ENCODE peak calls at places on chromosomes 4 and X, in seven cellular contexts. One of them, this sample, is unnamed.

GRCh38 chr4:663438-664428 is 10.3 kb downstream of the ATP5ME start:
- DNase-seq in CD4-positive, alpha-beta T cell: peak
- DNase-seq in PC-9: no peak
- DNase-seq in astrocyte: no peak
- DNase-seq in neural progenitor cell: peak
- DNase-seq in breast epithelium: peak
- DNase-seq in brain microvascular endothelial cell: no peak
- DNase-seq in this sample: no peak

GRCh38 chr4:110139815-110140214 is 58.6 kb downstream of the ELOVL6 start:
- DNase-seq in CD4-positive, alpha-beta T cell: no peak
- DNase-seq in PC-9: no peak
- DNase-seq in astrocyte: no peak
- DNase-seq in neural progenitor cell: peak
- DNase-seq in breast epithelium: no peak
- DNase-seq in brain microvascular endothelial cell: no peak
- DNase-seq in this sample: no peak

GRCh38 chrX:54494970-54495813 is 842 bp downstream of the FGD1 start:
- DNase-seq in CD4-positive, alpha-beta T cell: no peak
- DNase-seq in PC-9: no peak
- DNase-seq in astrocyte: no peak
- DNase-seq in neural progenitor cell: peak
- DNase-seq in breast epithelium: no peak
- DNase-seq in brain microvascular endothelial cell: no peak
- DNase-seq in this sample: no peak

GRCh38 chr4:24471623-24472510 is 112.5 kb downstream of the DHX15 start:
- DNase-seq in CD4-positive, alpha-beta T cell: no peak
- DNase-seq in PC-9: no peak
- DNase-seq in astrocyte: peak
- DNase-seq in neural progenitor cell: peak
- DNase-seq in breast epithelium: no peak
- DNase-seq in brain microvascular endothelial cell: no peak
- DNase-seq in this sample: no peak

GRCh38 chrX:131831185-131831520 is 191.9 kb upstream of the STK26 start:
- DNase-seq in CD4-positive, alpha-beta T cell: no peak
- DNase-seq in PC-9: peak
- DNase-seq in astrocyte: no peak
- DNase-seq in neural progenitor cell: no peak
- DNase-seq in breast epithelium: no peak
- DNase-seq in brain microvascular endothelial cell: peak
- DNase-seq in this sample: no peak

GRCh38 chr4:80309301-80310004 is 26.1 kb upstream of the CFAP299 start:
- DNase-seq in CD4-positive, alpha-beta T cell: no peak
- DNase-seq in PC-9: no peak
- DNase-seq in astrocyte: peak
- DNase-seq in neural progenitor cell: no peak
- DNase-seq in breast epithelium: no peak
- DNase-seq in brain microvascular endothelial cell: peak
- DNase-seq in this sample: peak

GRCh38 chr4:41268024-41268423 is 11.3 kb downstream of the UCHL1 start:
- DNase-seq in CD4-positive, alpha-beta T cell: no peak
- DNase-seq in PC-9: no peak
- DNase-seq in astrocyte: no peak
- DNase-seq in neural progenitor cell: no peak
- DNase-seq in breast epithelium: no peak
- DNase-seq in brain microvascular endothelial cell: no peak
- DNase-seq in this sample: no peak

GRCh38 chrX:114472788-114473187 is 111.1 kb upstream of the HTR2C start:
- DNase-seq in CD4-positive, alpha-beta T cell: no peak
- DNase-seq in PC-9: no peak
- DNase-seq in astrocyte: no peak
- DNase-seq in neural progenitor cell: no peak
- DNase-seq in breast epithelium: no peak
- DNase-seq in brain microvascular endothelial cell: no peak
- DNase-seq in this sample: no peak

GRCh38 chr4:151806511-151806927 is 45.7 kb upstream of the GATB start:
- DNase-seq in CD4-positive, alpha-beta T cell: no peak
- DNase-seq in PC-9: no peak
- DNase-seq in astrocyte: peak
- DNase-seq in neural progenitor cell: no peak
- DNase-seq in breast epithelium: no peak
- DNase-seq in brain microvascular endothelial cell: peak
- DNase-seq in this sample: peak

GRCh38 chr4:84596826-84597225 is 13.9 kb downstream of the CDS1 start:
- DNase-seq in CD4-positive, alpha-beta T cell: no peak
- DNase-seq in PC-9: no peak
- DNase-seq in astrocyte: no peak
- DNase-seq in neural progenitor cell: no peak
- DNase-seq in breast epithelium: no peak
- DNase-seq in brain microvascular endothelial cell: no peak
- DNase-seq in this sample: no peak

GRCh38 chrX:104419211-104419610 is 146.8 kb upstream of the IL1RAPL2 start:
- DNase-seq in CD4-positive, alpha-beta T cell: no peak
- DNase-seq in PC-9: peak
- DNase-seq in astrocyte: peak
- DNase-seq in neural progenitor cell: no peak
- DNase-seq in breast epithelium: peak
- DNase-seq in brain microvascular endothelial cell: no peak
- DNase-seq in this sample: no peak

GRCh38 chr4:176002007-176002623 is 63.5 kb upstream of the WDR17 start:
- DNase-seq in CD4-positive, alpha-beta T cell: no peak
- DNase-seq in PC-9: peak
- DNase-seq in astrocyte: peak
- DNase-seq in neural progenitor cell: peak
- DNase-seq in breast epithelium: no peak
- DNase-seq in brain microvascular endothelial cell: no peak
- DNase-seq in this sample: no peak

GRCh38 chrX:107823456-107823855 is 2.2 kb upstream of the MID2 start:
- DNase-seq in CD4-positive, alpha-beta T cell: no peak
- DNase-seq in PC-9: no peak
- DNase-seq in astrocyte: peak
- DNase-seq in neural progenitor cell: no peak
- DNase-seq in breast epithelium: no peak
- DNase-seq in brain microvascular endothelial cell: peak
- DNase-seq in this sample: peak

GRCh38 chr4:114598191-114599121 is at the start of gene UGT8:
- DNase-seq in CD4-positive, alpha-beta T cell: no peak
- DNase-seq in PC-9: no peak
- DNase-seq in astrocyte: peak
- DNase-seq in neural progenitor cell: peak
- DNase-seq in breast epithelium: no peak
- DNase-seq in brain microvascular endothelial cell: no peak
- DNase-seq in this sample: no peak

GRCh38 chr4:140743194-140743931 is 12.8 kb downstream of the TBC1D9 start:
- DNase-seq in CD4-positive, alpha-beta T cell: no peak
- DNase-seq in PC-9: no peak
- DNase-seq in astrocyte: peak
- DNase-seq in neural progenitor cell: peak
- DNase-seq in breast epithelium: no peak
- DNase-seq in brain microvascular endothelial cell: no peak
- DNase-seq in this sample: no peak

GRCh38 chrX:154444001-154444754 is at the start of gene FAM50A:
- DNase-seq in CD4-positive, alpha-beta T cell: peak
- DNase-seq in PC-9: no peak
- DNase-seq in astrocyte: peak
- DNase-seq in neural progenitor cell: peak
- DNase-seq in breast epithelium: peak
- DNase-seq in brain microvascular endothelial cell: peak
- DNase-seq in this sample: no peak

GRCh38 chr4:54439831-54440243 is 210.7 kb downstream of the PDGFRA start:
- DNase-seq in CD4-positive, alpha-beta T cell: no peak
- DNase-seq in PC-9: no peak
- DNase-seq in astrocyte: peak
- DNase-seq in neural progenitor cell: peak
- DNase-seq in breast epithelium: no peak
- DNase-seq in brain microvascular endothelial cell: peak
- DNase-seq in this sample: no peak

GRCh38 chrX:101206471-101206870 is 13.1 kb upstream of the DRP2 start:
- DNase-seq in CD4-positive, alpha-beta T cell: no peak
- DNase-seq in PC-9: no peak
- DNase-seq in astrocyte: no peak
- DNase-seq in neural progenitor cell: peak
- DNase-seq in breast epithelium: no peak
- DNase-seq in brain microvascular endothelial cell: peak
- DNase-seq in this sample: no peak

GRCh38 chr4:164802301-164802700 is 48.4 kb downstream of the SMIM31 start:
- DNase-seq in CD4-positive, alpha-beta T cell: no peak
- DNase-seq in PC-9: no peak
- DNase-seq in astrocyte: no peak
- DNase-seq in neural progenitor cell: no peak
- DNase-seq in breast epithelium: no peak
- DNase-seq in brain microvascular endothelial cell: no peak
- DNase-seq in this sample: no peak

GRCh38 chr4:1862055-1862911 is 6.3 kb upstream of the LETM1 start:
- DNase-seq in CD4-positive, alpha-beta T cell: no peak
- DNase-seq in PC-9: no peak
- DNase-seq in astrocyte: no peak
- DNase-seq in neural progenitor cell: no peak
- DNase-seq in breast epithelium: no peak
- DNase-seq in brain microvascular endothelial cell: no peak
- DNase-seq in this sample: no peak

GRCh38 chrX:103254171-103254824 is 657 bp downstream of the TCEAL8 start:
- DNase-seq in CD4-positive, alpha-beta T cell: peak
- DNase-seq in PC-9: no peak
- DNase-seq in astrocyte: peak
- DNase-seq in neural progenitor cell: peak
- DNase-seq in breast epithelium: no peak
- DNase-seq in brain microvascular endothelial cell: peak
- DNase-seq in this sample: no peak

GRCh38 chrX:38379088-38379487 is 26.7 kb downstream of the OTC start:
- DNase-seq in CD4-positive, alpha-beta T cell: no peak
- DNase-seq in PC-9: no peak
- DNase-seq in astrocyte: no peak
- DNase-seq in neural progenitor cell: no peak
- DNase-seq in breast epithelium: no peak
- DNase-seq in brain microvascular endothelial cell: no peak
- DNase-seq in this sample: no peak

GRCh38 chr4:122798101-122798500 is 28.5 kb upstream of the FGF2 start:
- DNase-seq in CD4-positive, alpha-beta T cell: no peak
- DNase-seq in PC-9: no peak
- DNase-seq in astrocyte: peak
- DNase-seq in neural progenitor cell: peak
- DNase-seq in breast epithelium: no peak
- DNase-seq in brain microvascular endothelial cell: peak
- DNase-seq in this sample: peak

GRCh38 chr4:121675715-121676114 is 21.1 kb downstream of the ANXA5 start:
- DNase-seq in CD4-positive, alpha-beta T cell: no peak
- DNase-seq in PC-9: no peak
- DNase-seq in astrocyte: no peak
- DNase-seq in neural progenitor cell: no peak
- DNase-seq in breast epithelium: no peak
- DNase-seq in brain microvascular endothelial cell: peak
- DNase-seq in this sample: no peak
- TF ChIP-seq CTCF in CD4-positive, alpha-beta T cell: no peak
- TF ChIP-seq CTCF in PC-9: no peak
- TF ChIP-seq CTCF in astrocyte: peak
- TF ChIP-seq CTCF in neural progenitor cell: peak
- TF ChIP-seq CTCF in breast epithelium: no peak
- TF ChIP-seq CTCF in brain microvascular endothelial cell: peak
- TF ChIP-seq CTCF in this sample: peak

DNA sequence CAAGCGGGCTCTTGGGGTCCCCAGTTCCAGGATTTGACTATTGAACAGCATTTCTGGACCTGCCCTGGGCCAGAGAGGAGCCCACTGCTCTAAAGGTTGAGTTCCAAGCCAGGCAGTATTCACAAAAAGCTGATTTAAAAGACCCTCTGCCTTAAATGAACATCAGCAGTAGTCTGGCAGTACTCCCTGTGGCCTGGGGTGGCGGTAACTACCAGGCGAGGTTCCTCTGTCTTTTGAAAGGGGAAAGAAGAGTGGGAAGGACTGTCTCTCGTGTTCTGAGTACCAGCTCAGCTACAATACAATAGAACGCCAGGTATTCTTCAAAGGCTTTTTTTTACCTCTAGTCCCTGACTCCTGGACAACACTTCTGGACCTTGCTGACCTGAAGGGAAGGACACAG is 456.4 kb upstream of the TEX13C start:
- DNase-seq in CD4-positive, alpha-beta T cell: no peak
- DNase-seq in PC-9: no peak
- DNase-seq in astrocyte: no peak
- DNase-seq in neural progenitor cell: peak
- DNase-seq in breast epithelium: no peak
- DNase-seq in brain microvascular endothelial cell: no peak
- DNase-seq in this sample: no peak
- TF ChIP-seq CTCF in CD4-positive, alpha-beta T cell: no peak
- TF ChIP-seq CTCF in PC-9: no peak
- TF ChIP-seq CTCF in astrocyte: no peak
- TF ChIP-seq CTCF in neural progenitor cell: peak
- TF ChIP-seq CTCF in breast epithelium: no peak
- TF ChIP-seq CTCF in brain microvascular endothelial cell: no peak
- TF ChIP-seq CTCF in this sample: no peak

DNA sequence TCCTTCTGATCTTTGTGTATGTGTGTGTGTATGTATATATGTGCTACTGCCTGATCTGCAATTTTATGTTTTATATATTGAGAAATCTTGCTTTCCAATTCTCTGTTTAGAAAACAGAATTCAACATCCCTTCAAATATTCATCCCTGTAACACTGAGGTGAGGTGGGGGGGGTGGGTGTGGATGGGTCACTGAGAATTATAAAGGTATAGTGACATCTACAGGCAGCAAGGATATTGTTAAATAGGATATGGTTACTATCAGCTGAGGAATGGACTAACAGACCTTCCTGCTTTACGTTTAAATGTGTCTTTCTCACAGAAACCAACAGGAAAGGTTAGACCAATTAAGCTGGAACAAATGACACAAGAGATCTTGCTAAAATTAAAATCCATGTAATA is 19.0 kb upstream of the MAGEB2 start:
- DNase-seq in CD4-positive, alpha-beta T cell: no peak
- DNase-seq in PC-9: no peak
- DNase-seq in astrocyte: no peak
- DNase-seq in neural progenitor cell: peak
- DNase-seq in breast epithelium: no peak
- DNase-seq in brain microvascular endothelial cell: peak
- DNase-seq in this sample: no peak
- TF ChIP-seq CTCF in CD4-positive, alpha-beta T cell: no peak
- TF ChIP-seq CTCF in PC-9: peak
- TF ChIP-seq CTCF in astrocyte: no peak
- TF ChIP-seq CTCF in neural progenitor cell: peak
- TF ChIP-seq CTCF in breast epithelium: no peak
- TF ChIP-seq CTCF in brain microvascular endothelial cell: peak
- TF ChIP-seq CTCF in this sample: no peak

GRCh38 chr4:8155660-8156421 is 2.8 kb downstream of the ABLIM2 start:
- DNase-seq in CD4-positive, alpha-beta T cell: no peak
- DNase-seq in PC-9: no peak
- DNase-seq in astrocyte: no peak
- DNase-seq in neural progenitor cell: no peak
- DNase-seq in breast epithelium: no peak
- DNase-seq in brain microvascular endothelial cell: no peak
- DNase-seq in this sample: no peak
- TF ChIP-seq CTCF in CD4-positive, alpha-beta T cell: no peak
- TF ChIP-seq CTCF in PC-9: no peak
- TF ChIP-seq CTCF in astrocyte: no peak
- TF ChIP-seq CTCF in neural progenitor cell: no peak
- TF ChIP-seq CTCF in breast epithelium: no peak
- TF ChIP-seq CTCF in brain microvascular endothelial cell: no peak
- TF ChIP-seq CTCF in this sample: no peak

DNA sequence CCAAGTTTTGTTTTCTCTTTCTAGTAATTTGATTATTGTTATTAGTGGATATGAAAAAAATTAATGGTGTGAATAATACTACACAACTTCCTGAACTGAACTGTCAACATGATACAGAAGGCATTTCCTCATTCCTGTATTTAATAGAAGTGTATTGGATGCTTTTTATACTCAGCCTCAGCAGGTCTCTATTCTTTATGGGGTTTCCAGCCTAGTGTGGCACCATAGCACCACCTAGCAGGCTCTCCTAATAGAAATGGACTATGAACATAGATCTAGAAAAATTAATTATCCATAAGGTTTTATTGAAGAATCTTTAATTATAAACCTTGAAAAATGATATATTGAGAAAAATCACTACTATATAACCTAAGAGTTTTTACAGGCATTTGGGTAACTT is 52.4 kb downstream of the GLRB start:
- DNase-seq in CD4-positive, alpha-beta T cell: no peak
- DNase-seq in PC-9: peak
- DNase-seq in astrocyte: peak
- DNase-seq in neural progenitor cell: no peak
- DNase-seq in breast epithelium: no peak
- DNase-seq in brain microvascular endothelial cell: peak
- DNase-seq in this sample: no peak
- TF ChIP-seq CTCF in CD4-positive, alpha-beta T cell: no peak
- TF ChIP-seq CTCF in PC-9: peak
- TF ChIP-seq CTCF in astrocyte: peak
- TF ChIP-seq CTCF in neural progenitor cell: peak
- TF ChIP-seq CTCF in breast epithelium: no peak
- TF ChIP-seq CTCF in brain microvascular endothelial cell: peak
- TF ChIP-seq CTCF in this sample: peak

This sample was measured in AG04449.